ENCODE peak calls at places on chromosomes 7 and 10, in four cellular contexts. T, G, C and O are unnamed samples.

GRCh38 chr7:26857534-26858228 is 6.7 kb downstream of the SKAP2 start:
- DNase-seq in C (no peak), G (peak; percentile 74), T (no peak), O (no peak)

GRCh38 chr7:1531263-1531978 is 919 bp downstream of the MAFK start:
- DNase-seq in G (peak; percentile 58), T (no peak), C (peak; percentile 63), O (peak; percentile 42)

GRCh38 chr10:107671968-107672367 is 507.5 kb upstream of the SORCS1 start:
- DNase-seq in C (no peak), G (no peak), T (no peak), O (no peak)

GRCh38 chr7:68730871-68731403 is 867.3 kb upstream of the AUTS2 start:
- DNase-seq in C (peak; percentile 65), G (no peak), T (no peak), O (peak; percentile 82)

GRCh38 chr7:151383638-151384351 is 26.0 kb downstream of the WDR86 start:
- DNase-seq in C (no peak), T (no peak), G (no peak), O (no peak)

GRCh38 chr10:73910764-73911552 is at the start of gene PLAU:
- DNase-seq in T (no peak), G (peak; percentile 66), C (peak; percentile 26), O (peak; percentile 44)

GRCh38 chr10:72385724-72386123 is 31.0 kb upstream of the DNAJB12 start:
- DNase-seq in C (no peak), G (no peak), T (no peak), O (no peak)

GRCh38 chr7:68321076-68321639 is 1277.1 kb upstream of the AUTS2 start:
- DNase-seq in T (no peak), C (peak; percentile 33), G (no peak), O (peak; percentile 52)

GRCh38 chr7:158902427-158902826 is 46.1 kb downstream of the DYNC2I1 start:
- DNase-seq in T (no peak), C (no peak), G (no peak), O (no peak)

GRCh38 chr7:157694389-157694665 is 357.5 kb downstream of the DNAJB6 start:
- DNase-seq in T (no peak), G (no peak), C (no peak), O (no peak)

GRCh38 chr7:84924341-84924740 is 262.5 kb downstream of the SEMA3D start:
- DNase-seq in G (no peak), C (no peak), T (no peak), O (no peak)

GRCh38 chr10:124239134-124239533 is 145.7 kb upstream of the CHST15 start:
- DNase-seq in T (no peak), C (no peak), G (no peak), O (no peak)

GRCh38 chr7:141012696-141013344 is 1.9 kb downstream of the MRPS33 start:
- DNase-seq in G (peak; percentile 24), C (no peak), T (no peak), O (no peak)

GRCh38 chr10:26430641-26431163 is 7.4 kb upstream of the APBB1IP start:
- DNase-seq in C (no peak), G (no peak), T (no peak), O (no peak)

GRCh38 chr10:98031440-98031839 is 1.0 kb upstream of the CRTAC1 start:
- DNase-seq in C (no peak), G (no peak), T (no peak), O (no peak)

GRCh38 chr7:142375710-142376313 is 118.0 kb upstream of the PRSS58 start:
- DNase-seq in G (peak; percentile 51), T (no peak), C (no peak), O (no peak)

GRCh38 chr7:87148332-87148955 is 3.8 kb upstream of the DMTF1 start:
- DNase-seq in C (no peak), G (no peak), T (no peak), O (no peak)

GRCh38 chr7:112226701-112227276 is 20.3 kb downstream of the ZNF277 start:
- DNase-seq in T (no peak), G (no peak), C (no peak), O (no peak)

GRCh38 chr10:117137031-117137910 is 799 bp downstream of the VAX1 start:
- DNase-seq in T (no peak), C (no peak), G (peak; percentile 70), O (no peak)

GRCh38 chr10:48794074-48794473 is 109.4 kb downstream of the WDFY4 start:
- DNase-seq in G (no peak), T (no peak), C (no peak), O (no peak)

GRCh38 chr10:14545827-14546226 is 215.1 kb upstream of the FRMD4A start:
- DNase-seq in C (no peak), G (no peak), T (no peak), O (no peak)

GRCh38 chr7:144548556-144548955 is 145.1 kb upstream of the NOBOX start:
- DNase-seq in C (no peak), T (no peak), G (no peak), O (no peak)

GRCh38 chr7:79308176-79308575 is 145.3 kb downstream of the MAGI2 start:
- DNase-seq in T (no peak), G (no peak), C (no peak), O (no peak)

GRCh38 chr10:49534670-49535381 is 4.1 kb downstream of the ERCC6 start:
- DNase-seq in T (peak; percentile 55), C (no peak), G (peak; percentile 37), O (no peak)

GRCh38 chr7:100793806-100794660 is 33.3 kb downstream of the EPHB4 start:
- DNase-seq in T (no peak), C (no peak), G (peak; percentile 76), O (no peak)

GRCh38 chr10:4653160-4653559 is 172.8 kb upstream of the AKR1E2 start:
- DNase-seq in T (no peak), G (no peak), C (no peak), O (no peak)

GRCh38 chr10:84613336-84614021 is 285.1 kb downstream of the CCSER2 start:
- DNase-seq in C (peak; percentile 26), G (peak; percentile 30), T (no peak), O (no peak)

GRCh38 chr7:1679326-1679965 is 9.4 kb downstream of the ELFN1 start:
- DNase-seq in C (no peak), G (no peak), T (no peak), O (peak; percentile 23)

GRCh38 chr7:139476139-139476538 is 7.3 kb downstream of the KLRG2 start:
- DNase-seq in G (no peak), T (no peak), C (no peak), O (no peak)

GRCh38 chr10:129090618-129091366 is 376.2 kb upstream of the MGMT start:
- DNase-seq in G (no peak), C (no peak), T (no peak), O (no peak)

GRCh38 chr7:16961650-16962049 is 79.9 kb upstream of the AGR3 start:
- DNase-seq in G (no peak), T (peak; percentile 57), C (no peak), O (no peak)

GRCh38 chr7:146961617-146962016 is 845.0 kb downstream of the CNTNAP2 start:
- DNase-seq in T (peak; percentile 52), G (no peak), C (no peak), O (no peak)

GRCh38 chr7:473870-474604 is 45.6 kb downstream of the PDGFA start:
- DNase-seq in T (no peak), C (no peak), G (no peak), O (no peak)

GRCh38 chr7:95391761-95392160 is 4.4 kb downstream of the PON3 start:
- DNase-seq in G (no peak), T (no peak), C (no peak), O (no peak)

GRCh38 chr10:51405580-51406367 is 293.6 kb downstream of the CSTF2T start:
- DNase-seq in T (no peak), G (no peak), C (no peak), O (no peak)